ENCODE peak calls at places on chromosomes 2 and 18, in six cellular contexts. One of them, this sample, is unnamed.

GRCh38 chr2:1664076-1664605 is 80.2 kb downstream of the PXDN start:
- DNase-seq in mesenchymal stem cell: no peak
- DNase-seq in H1: no peak
- DNase-seq in H9: peak; percentile 14
- DNase-seq in neuronal stem cell: no peak
- DNase-seq in IMR-90: no peak
- DNase-seq in this sample: no peak

GRCh38 chr2:190759749-190760213 is 110.9 kb downstream of the NAB1 start:
- DNase-seq in mesenchymal stem cell: peak; percentile 92
- DNase-seq in H1: no peak
- DNase-seq in IMR-90: peak; percentile 87
- DNase-seq in H9: no peak
- DNase-seq in neuronal stem cell: no peak
- DNase-seq in this sample: no peak

GRCh38 chr2:234308073-234308813 is 188.6 kb downstream of the ARL4C start:
- DNase-seq in H9: no peak
- DNase-seq in neuronal stem cell: no peak
- DNase-seq in IMR-90: peak; percentile 39
- DNase-seq in mesenchymal stem cell: no peak
- DNase-seq in H1: no peak
- DNase-seq in this sample: no peak

GRCh38 chr2:186629245-186629996 is 39.6 kb downstream of the ITGAV start:
- DNase-seq in H9: no peak
- DNase-seq in mesenchymal stem cell: no peak
- DNase-seq in IMR-90: peak; percentile 7
- DNase-seq in H1: no peak
- DNase-seq in neuronal stem cell: no peak
- DNase-seq in this sample: no peak

GRCh38 chr2:237717366-237718276 is 81.0 kb upstream of the RBM44 start:
- DNase-seq in IMR-90: no peak
- DNase-seq in H1: no peak
- DNase-seq in neuronal stem cell: no peak
- DNase-seq in H9: no peak
- DNase-seq in mesenchymal stem cell: no peak
- DNase-seq in this sample: no peak

GRCh38 chr2:15738225-15738546 is 146.5 kb downstream of the DDX1 start:
- DNase-seq in mesenchymal stem cell: no peak
- DNase-seq in neuronal stem cell: no peak
- DNase-seq in H1: no peak
- DNase-seq in H9: no peak
- DNase-seq in IMR-90: no peak
- DNase-seq in this sample: peak; percentile 37

GRCh38 chr2:184206045-184206444 is 392.3 kb upstream of the ZNF804A start:
- DNase-seq in mesenchymal stem cell: no peak
- DNase-seq in H1: no peak
- DNase-seq in H9: no peak
- DNase-seq in neuronal stem cell: no peak
- DNase-seq in IMR-90: no peak
- DNase-seq in this sample: no peak

GRCh38 chr2:39153312-39153711 is 32.5 kb upstream of the SOS1 start:
- DNase-seq in mesenchymal stem cell: no peak
- DNase-seq in H1: no peak
- DNase-seq in neuronal stem cell: no peak
- DNase-seq in H9: no peak
- DNase-seq in IMR-90: peak; percentile 41
- DNase-seq in this sample: no peak

GRCh38 chr2:104430892-104431291 is 423.0 kb upstream of the POU3F3 start:
- DNase-seq in IMR-90: no peak
- DNase-seq in mesenchymal stem cell: no peak
- DNase-seq in H9: no peak
- DNase-seq in neuronal stem cell: no peak
- DNase-seq in H1: no peak
- DNase-seq in this sample: no peak

GRCh38 chr2:104429978-104430740 is 423.8 kb upstream of the POU3F3 start:
- DNase-seq in IMR-90: no peak
- DNase-seq in mesenchymal stem cell: no peak
- DNase-seq in H9: no peak
- DNase-seq in neuronal stem cell: peak; percentile 80
- DNase-seq in H1: no peak
- DNase-seq in this sample: no peak

GRCh38 chr2:104432972-104433371 is 420.9 kb upstream of the POU3F3 start:
- DNase-seq in H9: no peak
- DNase-seq in mesenchymal stem cell: no peak
- DNase-seq in H1: no peak
- DNase-seq in neuronal stem cell: no peak
- DNase-seq in IMR-90: no peak
- DNase-seq in this sample: no peak

GRCh38 chr2:104432401-104432800 is 421.5 kb upstream of the POU3F3 start:
- DNase-seq in H9: no peak
- DNase-seq in mesenchymal stem cell: no peak
- DNase-seq in neuronal stem cell: no peak
- DNase-seq in IMR-90: no peak
- DNase-seq in H1: no peak
- DNase-seq in this sample: no peak

GRCh38 chr2:104431701-104432121 is 422.2 kb upstream of the POU3F3 start:
- DNase-seq in mesenchymal stem cell: no peak
- DNase-seq in H9: no peak
- DNase-seq in IMR-90: no peak
- DNase-seq in H1: no peak
- DNase-seq in neuronal stem cell: no peak
- DNase-seq in this sample: no peak
- H3K27me3 ChIP-seq in mesenchymal stem cell: no peaks in the 10 kb centered on the region
- H3K27me3 ChIP-seq in H9: no peaks in the 10 kb centered on the region
- H3K27me3 ChIP-seq in IMR-90: no peaks in the 10 kb centered on the region
- H3K27me3 ChIP-seq in H1: no peaks in the 10 kb centered on the region
- H3K27me3 ChIP-seq in neuronal stem cell: no peaks in the 10 kb centered on the region
- H3K27me3 ChIP-seq in this sample: no peaks in the 10 kb centered on the region

DNA sequence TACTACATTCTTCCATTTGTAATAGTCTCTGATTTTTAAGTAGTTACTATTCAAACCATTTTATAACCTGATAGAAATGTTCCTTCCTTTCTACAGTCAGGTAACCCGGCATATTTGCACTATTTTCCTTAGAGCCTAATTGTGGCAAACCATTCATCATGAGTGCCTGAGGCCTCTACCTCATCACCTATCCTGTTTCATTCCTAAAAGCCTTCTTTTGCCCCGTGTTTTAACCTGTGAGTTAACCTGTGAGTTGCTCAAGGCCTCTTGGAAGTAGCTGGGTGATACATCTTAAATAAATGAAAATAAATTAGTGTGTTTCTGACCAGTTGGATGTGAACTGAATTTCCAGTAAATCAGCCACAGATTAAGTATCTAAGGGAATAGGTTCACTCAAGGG is 6.5 kb upstream of the KLHL29 start:
- DNase-seq in IMR-90: no peak
- DNase-seq in H9: no peak
- DNase-seq in H1: no peak
- DNase-seq in neuronal stem cell: no peak
- DNase-seq in mesenchymal stem cell: no peak
- DNase-seq in this sample: no peak
- H3K9ac ChIP-seq in IMR-90: no peak overlapping the region
- H3K9ac ChIP-seq in H9: no peak overlapping the region
- H3K9ac ChIP-seq in H1: no peak overlapping the region
- H3K9ac ChIP-seq in neuronal stem cell: no peak overlapping the region
- H3K9ac ChIP-seq in mesenchymal stem cell: no peak overlapping the region
- H3K9ac ChIP-seq in this sample: no peak overlapping the region

GRCh38 chr18:74507120-74507881 is 11.1 kb downstream of the CNDP2 start:
- DNase-seq in mesenchymal stem cell: no peak
- DNase-seq in IMR-90: no peak
- DNase-seq in H1: no peak
- DNase-seq in H9: peak; percentile 19
- DNase-seq in neuronal stem cell: no peak
- DNase-seq in this sample: no peak

GRCh38 chr18:74508366-74508765 is 12.2 kb downstream of the CNDP2 start:
- DNase-seq in mesenchymal stem cell: no peak
- DNase-seq in H1: no peak
- DNase-seq in H9: no peak
- DNase-seq in IMR-90: no peak
- DNase-seq in neuronal stem cell: no peak
- DNase-seq in this sample: no peak

GRCh38 chr18:74505776-74506175 is 9.6 kb downstream of the CNDP2 start:
- DNase-seq in neuronal stem cell: no peak
- DNase-seq in IMR-90: no peak
- DNase-seq in H9: no peak
- DNase-seq in H1: no peak
- DNase-seq in mesenchymal stem cell: no peak
- DNase-seq in this sample: no peak

GRCh38 chr18:74507927-74508326 is 11.8 kb downstream of the CNDP2 start:
- DNase-seq in mesenchymal stem cell: no peak
- DNase-seq in IMR-90: no peak
- DNase-seq in H9: peak; percentile 19
- DNase-seq in neuronal stem cell: no peak
- DNase-seq in H1: no peak
- DNase-seq in this sample: no peak

GRCh38 chr18:74506405-74507119 is 10.4 kb downstream of the CNDP2 start:
- DNase-seq in neuronal stem cell: no peak
- DNase-seq in IMR-90: peak; percentile 36
- DNase-seq in H9: peak; percentile 56
- DNase-seq in H1: no peak
- DNase-seq in mesenchymal stem cell: peak; percentile 7
- DNase-seq in this sample: no peak
- H3K4ac ChIP-seq in neuronal stem cell: no peak overlapping the region
- H3K4ac ChIP-seq in IMR-90: no peak overlapping the region
- H3K4ac ChIP-seq in H9: no peak overlapping the region
- H3K4ac ChIP-seq in H1: no peak overlapping the region
- H3K4ac ChIP-seq in mesenchymal stem cell: no peak overlapping the region
- H3K4ac ChIP-seq in this sample: no peak overlapping the region

GRCh38 chr2:239777219-239777618 is 247.9 kb downstream of the NDUFA10 start:
- DNase-seq in neuronal stem cell: no peak
- DNase-seq in H1: no peak
- DNase-seq in IMR-90: no peak
- DNase-seq in H9: peak; percentile 12
- DNase-seq in mesenchymal stem cell: no peak
- DNase-seq in this sample: no peak

GRCh38 chr2:239778861-239779591 is 246.1 kb downstream of the NDUFA10 start:
- DNase-seq in mesenchymal stem cell: no peak
- DNase-seq in H9: peak; percentile 17
- DNase-seq in IMR-90: no peak
- DNase-seq in neuronal stem cell: no peak
- DNase-seq in H1: no peak
- DNase-seq in this sample: no peak

GRCh38 chr2:239776441-239777033 is 248.6 kb downstream of the NDUFA10 start:
- DNase-seq in H1: no peak
- DNase-seq in mesenchymal stem cell: no peak
- DNase-seq in IMR-90: no peak
- DNase-seq in neuronal stem cell: no peak
- DNase-seq in H9: peak; percentile 23
- DNase-seq in this sample: no peak

GRCh38 chr2:239779592-239779983 is 245.6 kb downstream of the NDUFA10 start:
- DNase-seq in H1: no peak
- DNase-seq in neuronal stem cell: no peak
- DNase-seq in IMR-90: no peak
- DNase-seq in mesenchymal stem cell: no peak
- DNase-seq in H9: peak; percentile 15
- DNase-seq in this sample: no peak

DNA sequence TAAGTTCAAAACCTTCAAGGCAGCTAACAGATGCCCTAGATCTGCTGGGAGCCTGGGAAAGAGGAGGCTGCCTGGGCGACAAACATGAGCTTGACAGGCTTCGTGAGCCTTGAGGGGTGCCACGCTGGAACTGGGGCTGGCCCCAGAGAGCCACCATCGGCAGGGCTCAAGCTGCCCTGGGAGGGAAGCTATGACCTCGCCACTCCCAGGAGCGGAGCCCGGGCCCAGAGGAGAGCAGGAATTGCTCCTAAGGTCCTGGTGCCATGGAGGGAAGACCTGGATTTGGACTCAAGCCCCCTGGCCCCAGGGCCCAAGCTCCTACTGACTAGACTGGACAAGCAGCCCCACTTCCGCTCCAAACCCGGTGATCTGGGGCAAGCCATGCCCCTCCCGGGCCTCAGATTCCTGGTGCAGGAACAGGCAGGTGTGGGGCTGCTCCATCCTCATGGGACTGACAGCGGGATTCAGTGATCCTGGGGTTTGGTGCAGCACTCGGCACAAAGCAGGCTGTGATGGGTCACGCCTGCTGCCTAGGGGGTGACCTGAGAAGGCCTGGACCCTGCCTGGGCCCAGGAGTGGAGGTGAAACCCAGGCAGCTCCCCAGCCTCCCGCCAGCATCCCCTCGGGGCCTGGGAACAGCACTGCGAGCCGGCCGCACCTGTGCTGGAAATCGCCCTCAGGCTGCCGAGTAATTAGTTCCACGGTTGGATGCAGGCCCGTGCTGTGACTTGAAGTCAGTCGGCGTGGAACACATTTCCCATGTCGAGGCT is 246.9 kb downstream of the NDUFA10 start:
- DNase-seq in IMR-90: no peak
- DNase-seq in mesenchymal stem cell: no peak
- DNase-seq in neuronal stem cell: no peak
- DNase-seq in H9: peak; percentile 19
- DNase-seq in H1: no peak
- DNase-seq in this sample: no peak
- H3K27me3 ChIP-seq in IMR-90: no peaks in the 10 kb centered on the region
- H3K27me3 ChIP-seq in mesenchymal stem cell: no peaks in the 10 kb centered on the region
- H3K27me3 ChIP-seq in neuronal stem cell: peaks cover 2% of the 10 kb centered on the region
- H3K27me3 ChIP-seq in H9: no peaks in the 10 kb centered on the region
- H3K27me3 ChIP-seq in H1: no peaks in the 10 kb centered on the region
- H3K27me3 ChIP-seq in this sample: no peaks in the 10 kb centered on the region

GRCh38 chr2:96340493-96341414 is 5.2 kb downstream of the NCAPH start:
- DNase-seq in neuronal stem cell: no peak
- DNase-seq in IMR-90: peak; percentile 64
- DNase-seq in H9: no peak
- DNase-seq in H1: no peak
- DNase-seq in mesenchymal stem cell: peak; percentile 42
- DNase-seq in this sample: no peak

GRCh38 chr2:96341641-96342040 is 6.1 kb downstream of the NCAPH start:
- DNase-seq in H9: no peak
- DNase-seq in H1: no peak
- DNase-seq in mesenchymal stem cell: no peak
- DNase-seq in IMR-90: no peak
- DNase-seq in neuronal stem cell: no peak
- DNase-seq in this sample: no peak

GRCh38 chr2:96336104-96336775 is 674 bp downstream of the NCAPH start:
- DNase-seq in IMR-90: no peak
- DNase-seq in mesenchymal stem cell: no peak
- DNase-seq in H9: no peak
- DNase-seq in neuronal stem cell: no peak
- DNase-seq in H1: no peak
- DNase-seq in this sample: no peak

GRCh38 chr2:96333708-96334107 is 1.9 kb upstream of the NCAPH start:
- DNase-seq in H9: no peak
- DNase-seq in H1: no peak
- DNase-seq in mesenchymal stem cell: no peak
- DNase-seq in neuronal stem cell: no peak
- DNase-seq in IMR-90: no peak
- DNase-seq in this sample: no peak

GRCh38 chr2:96336873-96337272 is 1.3 kb downstream of the NCAPH start:
- DNase-seq in mesenchymal stem cell: no peak
- DNase-seq in H9: no peak
- DNase-seq in H1: no peak
- DNase-seq in IMR-90: no peak
- DNase-seq in neuronal stem cell: no peak
- DNase-seq in this sample: no peak
- H3K9ac ChIP-seq in mesenchymal stem cell: peak overlapping the region; percentile 87
- H3K9ac ChIP-seq in H9: no peak overlapping the region
- H3K9ac ChIP-seq in H1: peak overlapping the region; percentile 71
- H3K9ac ChIP-seq in IMR-90: no peak overlapping the region
- H3K9ac ChIP-seq in neuronal stem cell: no peak overlapping the region
- H3K9ac ChIP-seq in this sample: peak overlapping the region; percentile 96

This sample was measured in mesendoderm.